ENCODE peak calls at places on chromosomes 7 and 10, in six cellular contexts. J is GM12878, R is A549, Z is IMR-90, D is K562, Y is H1. V is an unnamed sample.

GRCh38 chr10:35497909-35498308 is 107.2 kb upstream of the GJD4 start:
- DNase-seq in Y (no peak), J (no peak), Z (no peak), R (no peak), D (no peak), V (no peak)

GRCh38 chr10:112915590-112916572 is 34.2 kb upstream of the TCF7L2 start:
- DNase-seq in Y (no peak), Z (peak), R (peak), D (no peak), J (peak), V (peak)

GRCh38 chr10:86226801-86227201 is 139.8 kb downstream of the GRID1 start:
- DNase-seq in Y (no peak), Z (no peak), R (no peak), J (no peak), D (no peak), V (no peak)

GRCh38 chr10:77493851-77494788 is 143.5 kb downstream of the KCNMA1 start:
- DNase-seq in Z (peak), Y (no peak), D (no peak), J (no peak), R (peak), V (peak)

GRCh38 chr10:49552277-49552676 is 13.4 kb upstream of the ERCC6 start:
- DNase-seq in R (no peak), J (no peak), D (no peak), Y (no peak), Z (peak), V (no peak)

GRCh38 chr10:103806376-103807320 is 48.7 kb downstream of the SH3PXD2A start:
- DNase-seq in Z (no peak), Y (no peak), R (no peak), D (no peak), J (no peak), V (no peak)

GRCh38 chr7:133854739-133855138 is 272.4 kb upstream of the LRGUK start:
- DNase-seq in Z (peak), D (peak), R (peak), Y (no peak), J (no peak), V (peak)

GRCh38 chr7:108000875-108001758 is 1.8 kb downstream of the LAMB1 start:
- DNase-seq in R (peak), D (no peak), J (no peak), Y (peak), Z (peak), V (no peak)

GRCh38 chr10:4810093-4810492 is 15.9 kb upstream of the AKR1E2 start:
- DNase-seq in Z (peak), J (no peak), D (no peak), Y (no peak), R (no peak), V (no peak)

GRCh38 chr10:127150136-127150535 is 46.3 kb downstream of the INSYN2A start:
- DNase-seq in Y (no peak), J (no peak), R (peak), D (no peak), Z (peak), V (no peak)

GRCh38 chr7:28784166-28784870 is 173.8 kb downstream of the TRIL start:
- DNase-seq in D (no peak), J (no peak), R (no peak), Z (peak), Y (no peak), V (no peak)

GRCh38 chr10:18436902-18437301 is 214.5 kb downstream of the NSUN6 start:
- DNase-seq in R (no peak), Y (no peak), Z (no peak), D (no peak), J (no peak), V (no peak)

GRCh38 chr10:18437486-18437885 is 213.9 kb downstream of the NSUN6 start:
- DNase-seq in D (no peak), R (no peak), Y (no peak), J (no peak), Z (peak), V (no peak)

GRCh38 chr10:18439601-18440000 is 211.8 kb downstream of the NSUN6 start:
- DNase-seq in D (no peak), R (no peak), J (no peak), Y (no peak), Z (no peak), V (no peak)

DNA sequence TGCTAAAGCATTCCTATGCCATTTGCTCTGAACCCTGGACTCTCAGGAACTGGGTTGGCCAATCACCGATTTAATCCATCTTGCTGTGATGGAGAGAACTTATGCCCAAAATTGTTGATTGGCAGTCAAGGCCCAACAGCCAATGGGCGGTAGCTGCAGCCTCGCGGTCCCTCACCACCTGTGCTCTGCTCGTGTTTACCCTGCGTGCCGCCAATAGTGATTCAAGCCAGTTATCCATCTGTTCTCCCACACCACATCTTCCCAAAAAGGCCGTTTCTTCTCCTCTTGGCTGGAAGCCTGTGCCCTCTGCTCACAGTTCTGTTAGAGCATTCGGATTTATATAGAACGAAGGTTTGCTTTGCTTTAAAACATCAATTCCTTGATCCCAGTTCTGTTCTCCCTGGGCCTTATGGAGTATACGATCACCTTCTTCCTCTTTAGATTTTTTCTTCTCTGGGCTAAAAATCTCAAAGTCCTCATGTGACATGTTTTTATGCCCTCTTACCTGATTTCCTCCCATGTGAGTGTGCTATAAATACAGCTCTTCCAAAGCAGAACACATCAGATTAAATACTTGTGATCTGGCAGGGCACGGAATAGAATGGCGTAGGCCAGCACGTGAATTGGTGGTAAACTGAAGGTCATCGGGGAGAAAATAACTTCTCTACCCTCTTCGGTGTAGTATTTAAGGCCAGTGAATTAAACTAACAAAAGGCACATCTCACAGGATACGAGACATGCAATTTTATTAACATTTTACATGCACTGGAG is 212.8 kb downstream of the NSUN6 start:
- DNase-seq in J (no peak), Y (no peak), R (no peak), D (no peak), Z (no peak), V (no peak)
- TF ChIP-seq CEBPB in J (no peak), Y (no peak), R (no peak), D (no peak), Z (no peak), V (no peak)

DNA sequence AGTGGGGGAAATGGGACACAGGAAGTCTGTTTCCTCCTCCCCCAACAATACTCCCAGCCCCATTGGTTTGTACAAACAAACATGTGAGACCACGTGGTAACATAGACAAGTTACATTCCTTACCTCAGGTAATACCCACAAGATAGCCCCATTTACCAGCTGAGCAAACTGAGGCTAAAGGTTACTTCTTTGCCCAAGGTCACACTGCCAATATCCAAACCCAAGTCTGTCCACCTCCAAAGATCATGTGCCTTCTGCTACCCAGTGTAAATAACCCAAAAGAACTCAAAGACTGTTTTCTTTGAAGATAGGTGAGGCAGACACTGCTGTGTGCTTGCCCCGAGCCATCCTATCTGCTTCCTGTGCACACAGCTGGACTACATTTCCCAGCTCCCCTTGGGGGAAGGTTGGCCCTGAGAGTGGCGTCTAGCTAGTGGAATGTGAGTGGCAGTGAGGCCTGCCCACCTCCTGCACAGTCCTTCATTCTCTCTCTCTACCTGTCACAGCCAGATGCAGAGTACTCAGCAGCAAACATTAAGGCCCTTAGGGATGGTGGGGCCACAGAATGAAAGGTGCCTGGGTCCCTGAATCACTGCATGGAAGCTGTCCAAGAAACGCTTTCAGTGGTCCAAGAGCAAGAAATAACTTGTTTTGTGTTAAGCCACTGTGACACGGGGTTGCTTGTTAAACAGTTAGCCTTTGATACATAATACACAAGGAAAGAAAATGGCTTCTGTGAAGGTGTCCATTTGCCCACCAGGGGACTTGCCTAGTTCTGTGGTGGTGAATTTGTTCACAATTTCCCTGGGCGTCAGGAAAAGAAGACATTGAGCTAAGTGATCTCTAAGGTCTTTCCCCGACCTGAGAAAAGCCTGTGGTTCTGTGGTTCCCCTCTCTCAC is 257.7 kb upstream of the NFE2L3 start:
- DNase-seq in R (no peak), Y (peak), D (no peak), J (peak), Z (no peak), V (peak)
- TF ChIP-seq CEBPB in R (no peak), Y (no peak), D (no peak), J (no peak), Z (no peak), V (no peak)

GRCh38 chr10:44975487-44976331 is 2.9 kb downstream of the DEPP1 start:
- DNase-seq in D (peak), R (no peak), J (no peak), Y (peak), Z (peak), V (peak)

GRCh38 chr10:44978213-44978569 is 418 bp downstream of the DEPP1 start:
- DNase-seq in Y (no peak), J (no peak), Z (no peak), R (no peak), D (no peak), V (no peak)

GRCh38 chr10:44976352-44977198 is 2.0 kb downstream of the DEPP1 start:
- DNase-seq in Z (no peak), D (no peak), Y (no peak), R (no peak), J (no peak), V (no peak)

GRCh38 chr10:44978570-44979280 is at the start of gene DEPP1:
- DNase-seq in R (peak), Y (peak), Z (peak), J (no peak), D (peak), V (peak)

GRCh38 chr10:44977287-44978212 is 1.1 kb downstream of the DEPP1 start:
- DNase-seq in D (no peak), R (no peak), Y (no peak), Z (no peak), J (no peak), V (no peak)
- TF ChIP-seq CEBPB in D (no peak), R (no peak), Y (no peak), Z (no peak), J (no peak), V (no peak)

GRCh38 chr10:114576716-114577115 is 81.4 kb downstream of the ABLIM1 start:
- DNase-seq in Y (no peak), Z (no peak), D (no peak), R (no peak), J (no peak), V (no peak)

GRCh38 chr10:114573330-114574045 is 84.6 kb downstream of the ABLIM1 start:
- DNase-seq in J (no peak), R (no peak), Z (no peak), D (no peak), Y (no peak), V (no peak)

GRCh38 chr10:114577133-114577532 is 80.9 kb downstream of the ABLIM1 start:
- DNase-seq in Y (no peak), R (no peak), D (no peak), J (no peak), Z (peak), V (no peak)

GRCh38 chr10:114575417-114576131 is 82.5 kb downstream of the ABLIM1 start:
- DNase-seq in D (no peak), J (no peak), Z (no peak), Y (no peak), R (no peak), V (no peak)

GRCh38 chr10:114576132-114576487 is 82.0 kb downstream of the ABLIM1 start:
- DNase-seq in D (no peak), Y (no peak), Z (no peak), R (no peak), J (no peak), V (no peak)
- TF ChIP-seq CEBPB in D (no peak), Y (no peak), Z (no peak), R (no peak), J (no peak), V (no peak)

DNA sequence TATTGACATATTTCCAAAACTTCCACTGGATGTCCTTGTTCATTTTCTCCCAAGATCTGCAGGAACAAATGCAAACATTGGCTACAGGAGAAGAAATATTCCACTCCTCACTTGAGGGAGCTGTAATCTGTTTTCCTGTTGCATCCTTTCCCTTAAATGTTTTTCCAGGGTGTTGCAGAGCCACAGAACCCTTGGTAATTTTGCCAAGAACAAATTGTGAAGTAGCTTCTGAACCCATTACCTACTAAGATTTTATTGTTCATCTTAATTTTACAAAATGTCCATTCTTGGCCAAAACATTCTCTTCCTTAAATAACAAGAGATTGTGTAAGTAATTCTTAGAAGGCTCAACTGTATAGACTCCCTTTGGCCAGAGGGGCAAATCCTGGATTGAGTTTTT is 177.0 kb downstream of the GNAT3 start:
- DNase-seq in Y (no peak), D (no peak), Z (no peak), J (no peak), R (no peak), V (no peak)
- TF ChIP-seq CEBPB in Y (no peak), D (no peak), Z (no peak), J (no peak), R (no peak), V (no peak)

GRCh38 chr10:43137971-43138756 is at the start of gene CSGALNACT2:
- DNase-seq in Z (peak), D (peak), J (no peak), R (peak), Y (peak), V (peak)

GRCh38 chr10:43141421-43141820 is 3.2 kb downstream of the CSGALNACT2 start:
- DNase-seq in Y (no peak), J (no peak), R (no peak), D (no peak), Z (no peak), V (no peak)

GRCh38 chr10:43137701-43137970 is 609 bp upstream of the CSGALNACT2 start:
- DNase-seq in D (peak), J (no peak), Y (peak), Z (peak), R (peak), V (peak)

GRCh38 chr10:43138757-43139241 is 554 bp downstream of the CSGALNACT2 start:
- DNase-seq in Z (peak), D (peak), J (no peak), R (peak), Y (no peak), V (no peak)

DNA sequence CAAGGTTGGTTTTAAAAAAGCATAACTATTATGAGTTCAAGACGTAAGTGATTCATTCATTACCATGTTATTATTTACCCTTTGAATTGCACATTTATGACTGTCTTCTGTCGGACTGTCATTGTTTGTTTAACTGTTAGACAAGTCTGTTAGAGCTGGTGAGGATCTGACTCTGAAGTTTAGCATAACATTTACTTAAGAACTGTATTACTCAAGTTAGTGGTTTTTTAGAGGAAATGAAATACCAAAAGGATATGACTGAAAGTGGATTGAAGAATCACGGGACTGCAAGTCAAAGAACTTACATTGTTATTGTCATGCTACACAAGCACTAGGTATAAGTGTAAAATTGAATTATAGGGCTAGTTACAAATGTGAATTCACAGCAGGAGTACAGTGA is 2.2 kb downstream of the CSGALNACT2 start:
- DNase-seq in D (no peak), J (no peak), R (peak), Z (peak), Y (no peak), V (peak)
- TF ChIP-seq CEBPB in D (no peak), J (no peak), R (peak), Z (peak), Y (no peak), V (no peak)

GRCh38 chr7:125241548-125241947 is 311.9 kb upstream of the POT1 start:
- DNase-seq in J (no peak), D (no peak), Y (no peak), Z (no peak), R (no peak), V (no peak)
- TF ChIP-seq CEBPB in J (no peak), D (no peak), Y (no peak), Z (no peak), R (no peak), V (no peak)

DNA sequence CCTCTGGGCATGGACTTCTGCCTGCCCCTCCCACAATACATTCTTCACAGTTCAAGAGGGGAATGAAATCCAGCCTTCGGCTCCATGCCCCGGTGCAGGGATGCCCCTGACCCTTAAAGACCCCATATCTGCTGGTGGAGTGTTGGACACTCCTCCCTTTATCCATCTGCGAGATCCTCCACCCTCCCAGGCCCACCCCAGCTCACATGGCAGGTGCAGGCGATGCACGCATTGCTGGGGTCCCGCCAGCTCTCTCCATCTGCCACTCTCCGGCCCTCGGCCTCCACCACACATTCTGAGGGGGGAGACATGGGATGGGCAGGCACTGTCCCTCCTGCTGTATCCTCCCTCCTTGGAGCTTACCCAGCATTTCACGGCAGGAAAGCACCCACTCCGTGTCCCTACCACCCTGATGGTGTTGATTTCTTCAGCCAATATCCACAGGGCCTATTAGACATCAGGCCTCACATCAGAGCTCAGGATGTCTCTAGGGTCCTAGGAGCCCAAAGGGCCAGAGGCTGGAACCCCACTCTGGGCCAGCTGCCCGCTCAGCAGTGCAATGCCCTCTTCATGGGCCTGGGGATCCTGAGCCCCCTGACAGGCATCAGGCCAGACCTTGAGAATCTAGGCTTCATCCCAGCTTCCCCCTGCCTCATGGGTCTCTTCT is 18.3 kb downstream of the ATP6V1F start:
- DNase-seq in R (no peak), Z (no peak), J (no peak), Y (no peak), D (no peak), V (no peak)
- TF ChIP-seq CEBPB in R (no peak), Z (no peak), J (no peak), Y (no peak), D (no peak), V (no peak)